ENCODE peak calls at places on chromosomes 12 and 14, in four cellular contexts. I is brain microvascular endothelial cell, X is spleen, Y is progenitor cell of endocrine pancreas. A is an unnamed sample.
A peak's percentile ranks its signal among the peaks of the same experiment; 100 is the strongest.

GRCh38 chr12:120432772-120433525 is 5.0 kb upstream of the COX6A1 start:
- DNase-seq in I (no peak), X (no peak), Y (no peak), A (no peak)

GRCh38 chr12:29026419-29026818 is 122.7 kb upstream of the FAR2 start:
- DNase-seq in I (no peak), X (no peak), Y (no peak), A (no peak)

GRCh38 chr14:54211562-54212308 is 185.1 kb upstream of the CDKN3 start:
- DNase-seq in I (peak; percentile 74), X (no peak), Y (no peak), A (no peak)

GRCh38 chr12:96368233-96368632 is 32.0 kb downstream of the CDK17 start:
- DNase-seq in I (no peak), X (no peak), Y (no peak), A (no peak)

GRCh38 chr12:24475337-24475736 is 473.6 kb downstream of the BCAT1 start:
- DNase-seq in I (no peak), X (no peak), Y (no peak), A (no peak)

GRCh38 chr14:72634910-72635647 is 258.8 kb downstream of the DPF3 start:
- DNase-seq in I (no peak), X (no peak), Y (no peak), A (no peak)

GRCh38 chr12:91772411-91772810 is 373.2 kb downstream of the BTG1 start:
- DNase-seq in I (no peak), X (no peak), Y (no peak), A (no peak)

GRCh38 chr12:53065975-53066593 is 13.1 kb downstream of the SPRYD3 start:
- DNase-seq in I (no peak), X (peak; percentile 89), Y (peak; percentile 70), A (peak; percentile 71)

GRCh38 chr12:71685961-71686657 is at the start of gene TMEM19:
- DNase-seq in I (peak; percentile 85), X (peak; percentile 98), Y (peak; percentile 79), A (peak; percentile 83)

GRCh38 chr12:95918194-95918993 is 24.0 kb downstream of the CCDC38 start:
- DNase-seq in I (peak; percentile 53), X (no peak), Y (no peak), A (no peak)

GRCh38 chr12:61870658-61871559 is 389.3 kb upstream of the USP15 start:
- DNase-seq in I (no peak), X (no peak), Y (no peak), A (no peak)

GRCh38 chr12:101116911-101117310 is 93.1 kb downstream of the SLC5A8 start:
- DNase-seq in I (no peak), X (no peak), Y (no peak), A (no peak)

GRCh38 chr12:108875682-108876361 is 4.1 kb upstream of the DAO start:
- DNase-seq in I (no peak), X (no peak), Y (no peak), A (no peak)

GRCh38 chr14:68865542-68865941 is 72.7 kb upstream of the ZFP36L1 start:
- DNase-seq in I (no peak), X (no peak), Y (no peak), A (no peak)

GRCh38 chr14:77181603-77182437 is at the start of gene TMEM63C:
- DNase-seq in I (no peak), X (peak; percentile 84), Y (peak; percentile 38), A (peak; percentile 45)

GRCh38 chr12:2456122-2456812 is 338.5 kb upstream of the FKBP4 start:
- DNase-seq in I (no peak), X (no peak), Y (no peak), A (no peak)

GRCh38 chr14:90019824-90020523 is 41.8 kb upstream of the KCNK13 start:
- DNase-seq in I (no peak), X (no peak), Y (no peak), A (no peak)

GRCh38 chr12:11555195-11555594 is 94.3 kb upstream of the ETV6 start:
- DNase-seq in I (no peak), X (no peak), Y (no peak), A (no peak)

GRCh38 chr12:113896194-113896593 is 69.9 kb downstream of the RBM19 start:
- DNase-seq in I (no peak), X (no peak), Y (no peak), A (no peak)

GRCh38 chr14:103103461-103104388 is 9.2 kb downstream of the EXOC3L4 start:
- DNase-seq in I (no peak), X (no peak), Y (no peak), A (no peak)

GRCh38 chr12:19830461-19830860 is 391.2 kb downstream of the AEBP2 start:
- DNase-seq in I (no peak), X (no peak), Y (no peak), A (no peak)

GRCh38 chr14:89618309-89618708 is 201.3 kb upstream of the FOXN3 start:
- DNase-seq in I (no peak), X (no peak), Y (no peak), A (no peak)

GRCh38 chr14:26206640-26207039 is 391.2 kb downstream of the NOVA1 start:
- DNase-seq in I (no peak), X (no peak), Y (no peak), A (no peak)

GRCh38 chr12:30980886-30981662 is 54.5 kb downstream of the TSPAN11 start:
- DNase-seq in I (no peak), X (no peak), Y (no peak), A (no peak)

DNA sequence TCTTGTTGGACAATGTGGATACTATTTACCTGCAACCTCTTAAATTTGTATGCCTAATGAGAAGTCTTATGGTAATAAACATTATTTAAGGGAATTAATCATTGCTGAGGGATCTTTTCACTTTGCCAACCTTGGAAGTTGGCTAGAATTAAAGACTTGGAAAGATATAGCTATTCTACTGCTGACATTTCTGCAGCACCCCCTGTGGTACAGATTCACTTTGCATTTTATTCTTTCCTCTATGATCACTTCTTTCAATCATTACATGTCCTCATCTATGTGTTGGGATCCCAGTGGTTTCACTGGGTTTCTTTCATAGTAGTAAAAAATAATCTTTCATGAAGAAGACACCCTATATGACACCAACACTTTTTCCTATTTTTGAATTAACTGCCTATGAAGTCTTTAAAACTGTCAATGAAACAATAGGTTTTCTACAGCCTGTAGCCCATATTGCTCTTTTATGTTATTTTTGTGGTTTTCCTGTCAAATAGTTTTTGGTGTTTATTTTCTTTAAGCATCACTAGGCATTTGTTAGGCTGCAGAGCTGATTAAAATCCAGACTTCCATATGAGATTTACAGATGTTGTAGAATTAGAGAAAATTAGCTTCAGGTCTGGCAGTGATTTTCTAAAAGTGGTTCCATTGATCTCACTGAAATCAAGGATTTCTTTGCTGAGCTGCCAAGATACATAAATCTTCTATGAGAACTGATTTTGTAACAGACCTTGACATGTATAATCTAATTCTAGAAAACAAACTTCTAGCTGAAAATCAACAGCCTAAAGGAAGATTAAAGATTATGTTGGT is 256.1 kb downstream of the NAV3 start:
- DNase-seq in I (no peak), X (no peak), Y (no peak), A (no peak)
- TF ChIP-seq CTCF in I (peak; percentile 38), X (no peak), Y (peak; percentile 23), A (no peak)

DNA sequence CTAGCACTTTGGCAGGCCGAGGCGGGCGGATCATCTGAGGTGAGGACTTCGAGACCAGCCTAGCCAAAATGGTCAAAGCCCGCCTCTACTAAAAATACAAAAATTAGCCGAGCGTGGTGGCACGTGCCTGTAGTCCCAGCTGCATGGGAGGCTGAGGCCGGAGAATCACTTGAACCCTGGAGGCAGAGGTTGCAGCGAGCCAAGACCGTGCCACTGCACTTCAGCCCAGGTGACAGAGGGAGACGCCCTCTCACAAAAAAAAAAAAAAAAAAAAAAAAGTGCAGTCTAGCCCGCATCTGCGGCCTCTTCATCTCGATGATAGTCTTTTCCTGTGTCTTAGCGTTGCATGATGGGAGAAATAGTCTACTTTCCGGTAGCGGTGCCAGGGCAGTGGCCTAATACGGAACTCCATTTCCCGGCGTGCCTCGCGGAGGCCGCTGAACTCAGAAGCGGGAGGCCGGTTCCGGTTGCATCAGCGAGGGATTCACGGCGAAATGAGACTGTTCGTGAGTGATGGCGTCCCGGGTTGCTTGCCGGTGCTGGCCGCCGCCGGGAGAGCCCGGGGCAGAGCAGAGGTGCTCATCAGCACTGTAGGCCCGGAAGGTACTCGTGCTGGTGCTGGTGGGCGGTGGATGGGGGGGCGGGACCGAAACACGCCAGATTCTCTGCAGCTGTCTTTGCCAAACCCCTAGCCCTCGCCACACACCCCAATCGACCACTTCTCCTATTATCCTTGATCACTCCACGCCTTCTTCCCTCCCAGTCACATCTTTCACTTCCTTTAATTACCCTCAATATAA is at the start of gene MARS1:
- DNase-seq in I (peak; percentile 95), X (peak; percentile 98), Y (peak; percentile 72), A (peak; percentile 82)
- TF ChIP-seq CTCF in I (no peak), X (peak; percentile 33), Y (no peak), A (no peak)

GRCh38 chr12:67268896-67269631 is at the start of gene CAND1:
- DNase-seq in I (peak; percentile 98), X (peak; percentile 98), Y (peak; percentile 85), A (peak; percentile 81)

GRCh38 chr12:67268335-67268895 is 743 bp upstream of the CAND1 start:
- DNase-seq in I (peak; percentile 99), X (peak; percentile 92), Y (peak; percentile 61), A (peak; percentile 76)

GRCh38 chr12:67270622-67271021 is 1.5 kb downstream of the CAND1 start:
- DNase-seq in I (no peak), X (no peak), Y (no peak), A (no peak)

GRCh38 chr12:67271976-67272375 is 2.8 kb downstream of the CAND1 start:
- DNase-seq in I (no peak), X (no peak), Y (no peak), A (no peak)

DNA sequence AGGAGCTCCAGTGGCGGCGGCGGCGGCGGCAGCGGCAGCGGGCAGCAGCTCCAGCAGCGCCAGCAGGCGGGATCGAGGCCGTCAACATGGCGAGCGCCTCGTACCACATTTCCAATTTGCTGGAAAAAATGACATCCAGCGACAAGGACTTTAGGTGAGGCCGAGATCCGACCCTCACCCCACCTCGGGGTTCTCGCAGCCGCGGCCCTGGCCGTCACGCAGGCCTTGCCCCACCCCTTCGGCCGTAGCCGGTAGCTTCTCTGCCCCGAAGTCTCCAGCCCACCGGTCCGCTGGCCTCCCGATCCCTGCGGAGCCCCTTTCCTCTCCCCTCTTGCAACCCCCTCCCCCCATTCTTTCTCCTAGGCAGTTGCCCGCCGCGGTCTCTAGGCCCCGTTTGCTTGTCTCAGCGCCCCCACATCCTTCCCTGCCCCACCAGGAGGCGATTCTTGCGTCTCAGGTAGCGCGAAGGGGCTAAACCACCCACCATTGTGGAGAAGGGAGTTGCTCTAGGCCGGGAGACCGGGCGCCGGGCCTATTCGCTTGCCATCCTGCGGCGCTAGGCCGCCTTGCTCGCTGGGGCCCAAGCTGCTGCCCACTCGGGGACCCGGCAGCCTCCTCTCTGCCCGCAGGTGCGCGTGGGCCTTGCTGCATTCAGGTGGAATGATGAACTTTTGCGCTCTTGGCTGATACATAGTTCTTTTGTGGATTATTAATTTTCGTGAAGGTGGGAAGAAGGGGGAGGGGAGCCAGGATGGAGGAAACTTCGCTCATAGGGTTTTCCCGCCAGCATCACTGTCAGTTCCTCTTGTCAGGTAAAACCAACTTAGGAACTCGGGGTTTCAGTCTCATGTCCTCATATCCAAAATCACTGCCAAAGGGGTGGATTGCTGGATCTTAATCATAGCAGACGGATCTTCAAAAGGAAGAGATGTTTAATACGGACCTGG is 747 bp downstream of the CAND1 start:
- DNase-seq in I (no peak), X (peak; percentile 93), Y (peak; percentile 31), A (no peak)
- TF ChIP-seq CTCF in I (no peak), X (peak; percentile 26), Y (peak; percentile 3), A (no peak)

GRCh38 chr12:57110189-57111045 is 745 bp downstream of the STAT6 start:
- DNase-seq in I (no peak), X (peak; percentile 93), Y (peak; percentile 42), A (peak; percentile 74)

GRCh38 chr12:57109207-57110160 is 1.7 kb downstream of the STAT6 start:
- DNase-seq in I (no peak), X (no peak), Y (no peak), A (no peak)

GRCh38 chr12:57116580-57117281 is 5.6 kb upstream of the STAT6 start:
- DNase-seq in I (no peak), X (no peak), Y (no peak), A (no peak)

GRCh38 chr12:57111046-57111698 is at the start of gene STAT6:
- DNase-seq in I (peak; percentile 90), X (peak; percentile 96), Y (no peak), A (peak; percentile 68)

GRCh38 chr12:57112492-57113294 is 1.5 kb upstream of the STAT6 start:
- DNase-seq in I (no peak), X (no peak), Y (no peak), A (no peak)
- TF ChIP-seq CTCF in I (no peak), X (peak; percentile 90), Y (peak; percentile 88), A (peak; percentile 75)

A was measured in mesothelial cell of epicardium.